ENCODE peak calls at places on chromosomes 1 and 21, in five cellular contexts. N is gastrocnemius medialis, L is HCT116, F is A549, O is body of pancreas. S is an unnamed sample.

GRCh38 chr1:3503525-3503886 is 49.0 kb downstream of the ARHGEF16 start:
- DNase-seq in N (no peak), L (no peak), O (no peak), F (no peak), S (no peak)

GRCh38 chr1:21614419-21615115 is 54.6 kb downstream of the RAP1GAP start:
- DNase-seq in L (no peak), N (no peak), F (no peak), O (no peak), S (no peak)

GRCh38 chr21:42865361-42866160 is 13.8 kb downstream of the WDR4 start:
- DNase-seq in N (peak; percentile 33), F (no peak), O (no peak), L (no peak), S (no peak)

GRCh38 chr1:10686404-10687040 is 109.9 kb downstream of the CASZ1 start:
- DNase-seq in N (no peak), L (no peak), O (peak; percentile 58), F (no peak), S (no peak)

GRCh38 chr1:112268408-112268807 is 127.6 kb upstream of the CTTNBP2NL start:
- DNase-seq in O (no peak), L (no peak), F (no peak), N (no peak), S (no peak)

GRCh38 chr1:234611153-234611798 is 1.3 kb upstream of the IRF2BP2 start:
- DNase-seq in F (peak; percentile 92), L (peak; percentile 77), O (no peak), N (no peak), S (no peak)

GRCh38 chr21:33403786-33404571 is 766 bp downstream of the IFNGR2 start:
- DNase-seq in L (no peak), F (no peak), O (peak; percentile 55), N (peak; percentile 34), S (peak; percentile 63)

GRCh38 chr1:44217809-44218410 is 4.6 kb downstream of the DMAP1 start:
- DNase-seq in L (peak; percentile 38), N (peak; percentile 64), O (peak; percentile 93), F (peak; percentile 58), S (peak; percentile 80)

GRCh38 chr1:177945943-177946650 is 23.8 kb downstream of the SEC16B start:
- DNase-seq in F (peak; percentile 61), L (peak; percentile 44), N (peak; percentile 17), O (peak; percentile 57), S (peak; percentile 75)

GRCh38 chr1:60923287-60924110 is 158.9 kb upstream of the NFIA start:
- DNase-seq in O (peak; percentile 30), N (no peak), F (no peak), L (no peak), S (no peak)

GRCh38 chr1:41712687-41713086 is 206.0 kb downstream of the HIVEP3 start:
- DNase-seq in L (no peak), O (peak; percentile 24), F (no peak), N (no peak), S (no peak)

GRCh38 chr1:183570451-183570850 is 19.8 kb downstream of the NCF2 start:
- DNase-seq in F (no peak), O (no peak), N (no peak), L (no peak), S (no peak)

GRCh38 chr1:183569801-183570200 is 20.5 kb downstream of the NCF2 start:
- DNase-seq in O (no peak), N (no peak), L (no peak), F (no peak), S (no peak)

GRCh38 chr1:183569141-183569540 is 21.1 kb downstream of the NCF2 start:
- DNase-seq in O (no peak), L (no peak), N (no peak), F (peak; percentile 56), S (no peak)

GRCh38 chr1:183567584-183567983 is 22.7 kb downstream of the NCF2 start:
- DNase-seq in O (peak; percentile 51), F (no peak), N (peak; percentile 32), L (no peak), S (no peak)

GRCh38 chr1:183568176-183569041 is 21.9 kb downstream of the NCF2 start:
- DNase-seq in F (no peak), N (peak; percentile 48), O (no peak), L (no peak), S (no peak)
- TF ChIP-seq CTCF in F (no peak), N (no peak), O (no peak), L (no peak), S (no peak)

DNA sequence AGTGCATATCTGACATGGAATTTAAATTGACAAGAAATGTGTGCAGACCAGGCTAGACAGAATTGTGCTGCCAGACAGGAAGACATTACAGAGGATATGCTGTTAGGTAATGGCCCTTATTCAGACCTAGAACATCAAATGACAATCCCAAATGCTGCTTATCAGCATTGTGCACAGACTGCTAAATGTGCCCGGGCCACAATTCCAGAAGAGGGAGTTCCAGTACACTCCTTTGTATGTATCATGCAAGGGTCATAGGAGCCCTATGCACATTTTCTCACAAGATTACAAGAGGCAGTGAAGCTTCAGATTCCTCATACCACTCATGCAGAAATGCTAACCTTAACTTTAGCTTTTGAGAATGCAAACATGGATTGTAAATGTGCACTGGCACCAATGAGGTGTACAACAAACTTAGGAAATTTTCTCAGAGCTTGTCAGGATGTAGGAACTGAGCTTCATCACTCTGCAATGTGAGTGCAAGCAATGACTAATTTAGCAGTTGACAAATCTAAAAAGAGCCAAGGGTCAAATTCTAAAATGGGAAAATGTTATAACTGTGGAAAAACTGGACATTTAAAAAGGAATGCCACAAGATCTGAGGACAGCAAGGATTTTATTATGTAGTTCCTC is 273.5 kb downstream of the COL11A1 start:
- DNase-seq in L (no peak), O (no peak), F (no peak), N (no peak), S (no peak)
- TF ChIP-seq POLR2A in L (no peak), O (no peak), F (no peak), N (no peak), S (no peak)

GRCh38 chr1:2135425-2135824 is 59.1 kb downstream of the FAAP20 start:
- DNase-seq in F (no peak), O (peak; percentile 41), L (no peak), N (no peak), S (peak; percentile 60)
- TF ChIP-seq CTCF in F (no peak), O (no peak), L (no peak), N (no peak), S (no peak)

GRCh38 chr1:52552505-52553371 is at the start of gene TUT4:
- DNase-seq in L (peak; percentile 48), F (peak; percentile 83), O (peak; percentile 79), N (peak; percentile 67), S (peak; percentile 80)
- TF ChIP-seq POLR2A in L (peak; percentile 57), F (peak; percentile 47), O (peak; percentile 41), N (peak; percentile 53), S (peak; percentile 24)

GRCh38 chr1:238177960-238178359 is 287.2 kb upstream of the ZP4 start:
- DNase-seq in O (no peak), N (no peak), L (no peak), F (no peak), S (no peak)
- TF ChIP-seq CTCF in O (no peak), N (no peak), L (no peak), F (no peak), S (no peak)

GRCh38 chr1:93585059-93585966 is 96.3 kb downstream of the BCAR3 start:
- DNase-seq in N (peak; percentile 89), L (no peak), F (peak; percentile 84), O (peak; percentile 100), S (peak; percentile 33)

GRCh38 chr1:93578911-93579825 is 102.5 kb downstream of the BCAR3 start:
- DNase-seq in N (no peak), L (no peak), O (no peak), F (no peak), S (no peak)

GRCh38 chr1:93584238-93585003 is 97.2 kb downstream of the BCAR3 start:
- DNase-seq in L (no peak), F (no peak), O (peak; percentile 33), N (no peak), S (no peak)

GRCh38 chr1:93579891-93580290 is 101.7 kb downstream of the BCAR3 start:
- DNase-seq in N (peak; percentile 56), L (no peak), O (peak; percentile 56), F (peak; percentile 39), S (peak; percentile 76)

GRCh38 chr1:93581917-93582850 is 99.5 kb downstream of the BCAR3 start:
- DNase-seq in L (no peak), F (no peak), N (no peak), O (no peak), S (no peak)
- TF ChIP-seq POLR2A in L (no peak), F (no peak), N (no peak), O (no peak), S (no peak)

DNA sequence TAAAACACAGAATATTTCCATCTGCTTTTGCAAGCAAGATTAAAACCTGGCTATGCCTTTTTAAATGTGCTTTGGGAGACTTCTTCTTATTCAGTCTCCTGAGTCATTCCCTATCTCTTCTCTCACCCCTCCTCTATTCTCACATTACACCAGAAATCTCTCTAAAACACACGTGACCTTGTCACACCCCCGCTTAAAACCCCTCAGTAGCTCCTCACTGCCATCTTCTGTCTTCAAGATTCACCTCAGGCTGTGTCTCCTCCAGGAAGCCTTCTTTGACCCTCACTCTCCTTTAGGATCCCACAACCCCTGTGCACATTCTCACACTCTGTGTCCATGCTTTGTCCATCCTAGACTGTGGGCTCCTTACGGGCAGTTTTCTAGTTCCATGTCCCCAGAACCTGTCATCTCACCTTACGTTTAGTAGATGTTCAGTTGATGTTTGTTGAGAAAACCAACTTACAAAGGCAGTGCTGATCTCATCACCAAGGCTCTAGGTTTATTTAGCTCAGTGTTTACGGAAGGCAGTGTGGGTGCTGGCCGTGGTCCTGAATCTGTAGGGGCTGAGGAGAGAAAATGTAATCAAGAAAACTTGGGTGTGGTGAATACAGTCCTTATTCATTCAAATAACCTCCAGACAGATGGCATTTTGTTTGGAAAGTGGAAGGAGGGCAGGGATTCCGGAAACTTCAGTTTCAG is 143.5 kb downstream of the DMRTA2 start:
- DNase-seq in L (no peak), F (peak; percentile 3), O (peak; percentile 15), N (no peak), S (no peak)
- TF ChIP-seq CTCF in L (no peak), F (no peak), O (no peak), N (no peak), S (no peak)

DNA sequence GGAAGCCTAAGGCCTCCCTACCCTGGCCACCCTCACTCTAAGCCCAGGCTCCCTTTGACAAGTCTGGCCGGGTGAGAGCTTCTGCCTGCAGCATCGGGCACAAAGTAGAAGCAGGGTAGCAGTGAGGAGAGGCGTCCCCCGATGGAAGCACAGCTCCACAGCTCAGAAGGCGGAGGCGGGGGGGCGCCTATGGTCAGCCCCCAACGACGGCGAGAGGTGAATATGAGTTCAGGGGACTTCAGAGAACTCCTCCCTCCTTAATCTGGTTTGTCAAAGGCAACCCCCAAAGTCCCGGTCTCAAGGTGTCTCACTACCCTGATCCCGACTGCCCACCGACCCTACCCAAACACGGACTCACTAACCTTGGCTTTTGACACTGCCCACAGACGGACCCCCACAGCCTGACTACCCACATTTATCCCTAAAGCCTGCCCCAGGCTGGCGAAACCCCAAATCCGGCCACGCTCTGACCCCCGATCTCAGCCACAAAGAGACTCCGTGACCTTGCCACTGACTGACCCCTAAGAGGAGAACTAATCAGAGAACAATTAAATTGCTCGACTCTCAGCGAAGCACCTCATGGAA is 5.3 kb downstream of the ID3 start:
- DNase-seq in L (no peak), F (no peak), N (no peak), O (peak; percentile 9), S (no peak)
- TF ChIP-seq POLR2A in L (no peak), F (no peak), N (no peak), O (no peak), S (no peak)

S was measured in uterus.